ENCODE peak calls at places on chromosomes 5 and 9, in ten cellular contexts. One of them, this sample, is unnamed.

GRCh38 chr9:34994429-34995287 is 5.1 kb downstream of the DNAJB5 start:
- DNase-seq in HCT116: peak; percentile 29
- DNase-seq in stomach: peak; percentile 46
- DNase-seq in adrenal gland: no peak
- DNase-seq in psoas muscle: peak; percentile 62
- DNase-seq in upper lobe of left lung: no peak
- DNase-seq in pancreas: no peak
- DNase-seq in uterus: peak; percentile 50
- DNase-seq in mammary epithelial cell: peak; percentile 43
- DNase-seq in tibial nerve: no peak
- DNase-seq in this sample: no peak

GRCh38 chr5:16135003-16135402 is 44.6 kb downstream of the MARCHF11 start:
- DNase-seq in HCT116: no peak
- DNase-seq in stomach: no peak
- DNase-seq in adrenal gland: no peak
- DNase-seq in psoas muscle: no peak
- DNase-seq in upper lobe of left lung: no peak
- DNase-seq in pancreas: no peak
- DNase-seq in uterus: no peak
- DNase-seq in mammary epithelial cell: no peak
- DNase-seq in tibial nerve: no peak
- DNase-seq in this sample: no peak

GRCh38 chr9:87157366-87158031 is 210.2 kb upstream of the GAS1 start:
- DNase-seq in HCT116: no peak
- DNase-seq in stomach: no peak
- DNase-seq in adrenal gland: no peak
- DNase-seq in psoas muscle: no peak
- DNase-seq in upper lobe of left lung: no peak
- DNase-seq in pancreas: no peak
- DNase-seq in uterus: no peak
- DNase-seq in mammary epithelial cell: peak; percentile 58
- DNase-seq in tibial nerve: no peak
- DNase-seq in this sample: no peak

GRCh38 chr9:37679649-37680402 is 29.1 kb downstream of the FRMPD1 start:
- DNase-seq in HCT116: no peak
- DNase-seq in stomach: no peak
- DNase-seq in adrenal gland: no peak
- DNase-seq in psoas muscle: no peak
- DNase-seq in upper lobe of left lung: no peak
- DNase-seq in pancreas: no peak
- DNase-seq in uterus: no peak
- DNase-seq in mammary epithelial cell: no peak
- DNase-seq in tibial nerve: no peak
- DNase-seq in this sample: no peak

GRCh38 chr9:21077842-21078241 is at the start of gene IFNB1:
- DNase-seq in HCT116: no peak
- DNase-seq in stomach: no peak
- DNase-seq in adrenal gland: no peak
- DNase-seq in psoas muscle: no peak
- DNase-seq in upper lobe of left lung: no peak
- DNase-seq in pancreas: no peak
- DNase-seq in uterus: no peak
- DNase-seq in mammary epithelial cell: no peak
- DNase-seq in tibial nerve: no peak
- DNase-seq in this sample: no peak

GRCh38 chr5:150141544-150142188 is 14.0 kb downstream of the PDGFRB start:
- DNase-seq in HCT116: no peak
- DNase-seq in stomach: no peak
- DNase-seq in adrenal gland: no peak
- DNase-seq in psoas muscle: no peak
- DNase-seq in upper lobe of left lung: no peak
- DNase-seq in pancreas: no peak
- DNase-seq in uterus: no peak
- DNase-seq in mammary epithelial cell: no peak
- DNase-seq in tibial nerve: no peak
- DNase-seq in this sample: no peak

GRCh38 chr9:113998529-113999255 is 79.4 kb downstream of the AMBP start:
- DNase-seq in HCT116: no peak
- DNase-seq in stomach: peak; percentile 23
- DNase-seq in adrenal gland: peak; percentile 19
- DNase-seq in psoas muscle: no peak
- DNase-seq in upper lobe of left lung: peak; percentile 59
- DNase-seq in pancreas: peak; percentile 19
- DNase-seq in uterus: no peak
- DNase-seq in mammary epithelial cell: no peak
- DNase-seq in tibial nerve: peak; percentile 1
- DNase-seq in this sample: no peak

GRCh38 chr5:95426227-95426626 is 35.1 kb downstream of the FAM81B start:
- DNase-seq in HCT116: no peak
- DNase-seq in stomach: no peak
- DNase-seq in adrenal gland: no peak
- DNase-seq in psoas muscle: no peak
- DNase-seq in upper lobe of left lung: no peak
- DNase-seq in pancreas: no peak
- DNase-seq in uterus: no peak
- DNase-seq in mammary epithelial cell: no peak
- DNase-seq in tibial nerve: no peak
- DNase-seq in this sample: no peak

GRCh38 chr9:33435821-33436277 is 11.5 kb downstream of the AQP3 start:
- DNase-seq in HCT116: no peak
- DNase-seq in stomach: no peak
- DNase-seq in adrenal gland: peak; percentile 51
- DNase-seq in psoas muscle: no peak
- DNase-seq in upper lobe of left lung: no peak
- DNase-seq in pancreas: no peak
- DNase-seq in uterus: no peak
- DNase-seq in mammary epithelial cell: no peak
- DNase-seq in tibial nerve: no peak
- DNase-seq in this sample: no peak

GRCh38 chr5:154112255-154112654 is 73.5 kb downstream of the MFAP3 start:
- DNase-seq in HCT116: no peak
- DNase-seq in stomach: no peak
- DNase-seq in adrenal gland: no peak
- DNase-seq in psoas muscle: no peak
- DNase-seq in upper lobe of left lung: no peak
- DNase-seq in pancreas: no peak
- DNase-seq in uterus: no peak
- DNase-seq in mammary epithelial cell: no peak
- DNase-seq in tibial nerve: no peak
- DNase-seq in this sample: no peak

GRCh38 chr5:19247302-19247701 is 740.7 kb downstream of the CDH18 start:
- DNase-seq in HCT116: no peak
- DNase-seq in stomach: no peak
- DNase-seq in adrenal gland: no peak
- DNase-seq in psoas muscle: no peak
- DNase-seq in upper lobe of left lung: no peak
- DNase-seq in pancreas: no peak
- DNase-seq in uterus: no peak
- DNase-seq in mammary epithelial cell: no peak
- DNase-seq in tibial nerve: no peak
- DNase-seq in this sample: no peak

GRCh38 chr5:39106332-39106731 is 32.1 kb upstream of the RICTOR start:
- DNase-seq in HCT116: no peak
- DNase-seq in stomach: no peak
- DNase-seq in adrenal gland: no peak
- DNase-seq in psoas muscle: no peak
- DNase-seq in upper lobe of left lung: no peak
- DNase-seq in pancreas: no peak
- DNase-seq in uterus: no peak
- DNase-seq in mammary epithelial cell: no peak
- DNase-seq in tibial nerve: no peak
- DNase-seq in this sample: no peak

GRCh38 chr9:116191757-116192415 is 38.3 kb downstream of the PAPPA start:
- DNase-seq in HCT116: no peak
- DNase-seq in stomach: no peak
- DNase-seq in adrenal gland: no peak
- DNase-seq in psoas muscle: no peak
- DNase-seq in upper lobe of left lung: no peak
- DNase-seq in pancreas: no peak
- DNase-seq in uterus: no peak
- DNase-seq in mammary epithelial cell: no peak
- DNase-seq in tibial nerve: no peak
- DNase-seq in this sample: no peak

GRCh38 chr5:15420201-15420600 is 79.8 kb upstream of the FBXL7 start:
- DNase-seq in HCT116: no peak
- DNase-seq in stomach: no peak
- DNase-seq in adrenal gland: no peak
- DNase-seq in psoas muscle: peak; percentile 76
- DNase-seq in upper lobe of left lung: no peak
- DNase-seq in pancreas: peak; percentile 17
- DNase-seq in uterus: peak; percentile 55
- DNase-seq in mammary epithelial cell: no peak
- DNase-seq in tibial nerve: peak; percentile 75
- DNase-seq in this sample: no peak

GRCh38 chr5:147051193-147051592 is 172.6 kb upstream of the PPP2R2B start:
- DNase-seq in HCT116: no peak
- DNase-seq in stomach: no peak
- DNase-seq in adrenal gland: no peak
- DNase-seq in psoas muscle: no peak
- DNase-seq in upper lobe of left lung: no peak
- DNase-seq in pancreas: no peak
- DNase-seq in uterus: no peak
- DNase-seq in mammary epithelial cell: peak; percentile 17
- DNase-seq in tibial nerve: no peak
- DNase-seq in this sample: no peak

GRCh38 chr5:177023247-177023703 is 779 bp downstream of the ZNF346 start:
- DNase-seq in HCT116: no peak
- DNase-seq in stomach: no peak
- DNase-seq in adrenal gland: no peak
- DNase-seq in psoas muscle: no peak
- DNase-seq in upper lobe of left lung: no peak
- DNase-seq in pancreas: no peak
- DNase-seq in uterus: no peak
- DNase-seq in mammary epithelial cell: peak; percentile 29
- DNase-seq in tibial nerve: no peak
- DNase-seq in this sample: peak; percentile 14

GRCh38 chr9:14212116-14212515 is 101.8 kb downstream of the NFIB start:
- DNase-seq in HCT116: no peak
- DNase-seq in stomach: no peak
- DNase-seq in adrenal gland: no peak
- DNase-seq in psoas muscle: no peak
- DNase-seq in upper lobe of left lung: no peak
- DNase-seq in pancreas: no peak
- DNase-seq in uterus: no peak
- DNase-seq in mammary epithelial cell: peak; percentile 68
- DNase-seq in tibial nerve: no peak
- DNase-seq in this sample: no peak

GRCh38 chr5:96751203-96752169 is 56.3 kb downstream of the ERAP1 start:
- DNase-seq in HCT116: no peak
- DNase-seq in stomach: no peak
- DNase-seq in adrenal gland: no peak
- DNase-seq in psoas muscle: no peak
- DNase-seq in upper lobe of left lung: no peak
- DNase-seq in pancreas: no peak
- DNase-seq in uterus: no peak
- DNase-seq in mammary epithelial cell: no peak
- DNase-seq in tibial nerve: no peak
- DNase-seq in this sample: no peak
- TF ChIP-seq CTCF in HCT116: no peak
- TF ChIP-seq CTCF in stomach: no peak
- TF ChIP-seq CTCF in adrenal gland: no peak
- TF ChIP-seq CTCF in psoas muscle: no peak
- TF ChIP-seq CTCF in upper lobe of left lung: no peak
- TF ChIP-seq CTCF in pancreas: no peak
- TF ChIP-seq CTCF in uterus: no peak
- TF ChIP-seq CTCF in mammary epithelial cell: no peak
- TF ChIP-seq CTCF in tibial nerve: no peak
- TF ChIP-seq CTCF in this sample: no peak

DNA sequence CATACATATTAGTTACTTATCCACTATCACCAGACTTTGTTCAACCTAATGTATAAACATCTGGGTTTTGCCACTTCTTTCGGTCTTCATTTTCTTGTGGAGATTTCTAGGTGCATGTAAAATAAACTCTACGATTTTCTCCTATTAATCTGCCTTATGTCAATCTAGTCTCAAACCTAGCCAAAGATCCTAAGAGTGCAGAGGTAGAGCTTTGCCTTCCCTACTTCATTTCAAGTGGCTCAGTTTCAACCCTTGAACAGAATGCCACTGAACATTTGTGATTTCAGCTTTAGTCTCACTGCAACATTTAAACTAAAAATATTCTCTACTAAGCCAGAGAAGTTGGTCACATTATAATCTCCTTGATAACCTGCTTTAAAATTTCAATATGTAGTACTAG is 94.0 kb downstream of the EDIL3 start:
- DNase-seq in HCT116: no peak
- DNase-seq in stomach: no peak
- DNase-seq in adrenal gland: no peak
- DNase-seq in psoas muscle: no peak
- DNase-seq in upper lobe of left lung: no peak
- DNase-seq in pancreas: no peak
- DNase-seq in uterus: no peak
- DNase-seq in mammary epithelial cell: no peak
- DNase-seq in tibial nerve: no peak
- DNase-seq in this sample: no peak
- H3K27ac ChIP-seq in HCT116: no peak overlapping the region
- H3K27ac ChIP-seq in stomach: no peak overlapping the region
- H3K27ac ChIP-seq in adrenal gland: no peak overlapping the region
- H3K27ac ChIP-seq in psoas muscle: no peak overlapping the region
- H3K27ac ChIP-seq in upper lobe of left lung: no peak overlapping the region
- H3K27ac ChIP-seq in pancreas: no peak overlapping the region
- H3K27ac ChIP-seq in uterus: no peak overlapping the region
- H3K27ac ChIP-seq in mammary epithelial cell: no peak overlapping the region
- H3K27ac ChIP-seq in tibial nerve: no peak overlapping the region
- H3K27ac ChIP-seq in this sample: no peak overlapping the region

GRCh38 chr9:61669352-61669751 is 479.5 kb downstream of the SPATA31A7 start:
- DNase-seq in HCT116: no peak
- DNase-seq in stomach: no peak
- DNase-seq in adrenal gland: no peak
- DNase-seq in psoas muscle: no peak
- DNase-seq in upper lobe of left lung: no peak
- DNase-seq in pancreas: no peak
- DNase-seq in uterus: no peak
- DNase-seq in mammary epithelial cell: no peak
- DNase-seq in tibial nerve: no peak
- DNase-seq in this sample: no peak
- H3K9me3 ChIP-seq in HCT116: no peaks in the 10 kb centered on the region
- H3K9me3 ChIP-seq in stomach: no peaks in the 10 kb centered on the region
- H3K9me3 ChIP-seq in adrenal gland: no peaks in the 10 kb centered on the region
- H3K9me3 ChIP-seq in psoas muscle: no peaks in the 10 kb centered on the region
- H3K9me3 ChIP-seq in upper lobe of left lung: no peaks in the 10 kb centered on the region
- H3K9me3 ChIP-seq in pancreas: no peaks in the 10 kb centered on the region
- H3K9me3 ChIP-seq in uterus: no peaks in the 10 kb centered on the region
- H3K9me3 ChIP-seq in mammary epithelial cell: peaks cover 45% of the 10 kb centered on the region
- H3K9me3 ChIP-seq in tibial nerve: no peaks in the 10 kb centered on the region
- H3K9me3 ChIP-seq in this sample: peaks cover 5% of the 10 kb centered on the region

GRCh38 chr9:29826421-29826820 is 2253.1 kb upstream of the C9orf72 start:
- DNase-seq in HCT116: no peak
- DNase-seq in stomach: no peak
- DNase-seq in adrenal gland: no peak
- DNase-seq in psoas muscle: peak; percentile 43
- DNase-seq in upper lobe of left lung: peak; percentile 80
- DNase-seq in pancreas: peak; percentile 20
- DNase-seq in uterus: no peak
- DNase-seq in mammary epithelial cell: no peak
- DNase-seq in tibial nerve: no peak
- DNase-seq in this sample: no peak

DNA sequence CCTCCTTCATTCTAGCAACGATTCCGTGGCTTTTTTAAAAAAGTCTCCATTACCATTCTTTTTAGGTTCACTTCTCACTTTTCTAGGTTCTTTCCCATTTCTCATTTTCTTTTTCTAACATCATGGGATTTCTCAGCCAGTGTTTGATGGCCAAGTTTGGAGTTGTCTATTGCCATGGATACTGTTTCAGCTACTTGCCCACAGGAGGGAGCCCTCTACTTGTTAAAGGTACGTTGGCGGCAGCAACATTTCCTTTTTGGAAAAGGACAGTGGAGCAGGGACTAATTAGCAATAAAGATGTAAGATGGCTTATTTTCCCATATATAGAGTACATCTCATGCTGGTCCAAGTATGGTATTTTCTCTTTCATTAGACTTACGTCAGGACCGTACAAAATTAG is 2257.5 kb upstream of the C9orf72 start:
- DNase-seq in HCT116: peak; percentile 24
- DNase-seq in stomach: no peak
- DNase-seq in adrenal gland: no peak
- DNase-seq in psoas muscle: no peak
- DNase-seq in upper lobe of left lung: no peak
- DNase-seq in pancreas: no peak
- DNase-seq in uterus: no peak
- DNase-seq in mammary epithelial cell: peak; percentile 37
- DNase-seq in tibial nerve: no peak
- DNase-seq in this sample: no peak
- TF ChIP-seq CTCF in HCT116: peak; percentile 66
- TF ChIP-seq CTCF in stomach: peak; percentile 8
- TF ChIP-seq CTCF in adrenal gland: no peak
- TF ChIP-seq CTCF in psoas muscle: no peak
- TF ChIP-seq CTCF in upper lobe of left lung: peak; percentile 24
- TF ChIP-seq CTCF in pancreas: no peak
- TF ChIP-seq CTCF in uterus: no peak
- TF ChIP-seq CTCF in mammary epithelial cell: peak; percentile 54
- TF ChIP-seq CTCF in tibial nerve: no peak
- TF ChIP-seq CTCF in this sample: no peak